ENCODE peak calls at places on chromosomes 6 and 20, in seven cellular contexts. Z is SK-N-SH, A is esophagus squamous epithelium, Q is H1, S is bronchial epithelial cell, F is BE2C, V is astrocyte of the spinal cord. O is an unnamed sample.

GRCh38 chr20:44886276-44886671 is 769 bp downstream of the YWHAB start:
- DNase-seq in F (no peak), Z (no peak), V (no peak), A (no peak), S (no peak), Q (no peak), O (no peak)

GRCh38 chr20:56750430-56750829 is 121.3 kb downstream of the TFAP2C start:
- DNase-seq in Q (peak; percentile 77), F (no peak), A (no peak), Z (no peak), V (no peak), S (no peak), O (no peak)

GRCh38 chr6:5665173-5665572 is 341.6 kb downstream of the NRN1 start:
- DNase-seq in Z (no peak), Q (no peak), A (no peak), V (no peak), F (no peak), S (no peak), O (no peak)

GRCh38 chr6:118896339-118897136 is 2.6 kb downstream of the ASF1A start:
- DNase-seq in V (peak; percentile 73), A (no peak), S (peak; percentile 86), Q (no peak), Z (peak; percentile 31), F (no peak), O (no peak)

GRCh38 chr20:63457737-63458136 is 14.7 kb downstream of the KCNQ2 start:
- DNase-seq in Z (peak; percentile 69), A (no peak), F (peak; percentile 69), V (no peak), Q (no peak), S (peak; percentile 12), O (no peak)

GRCh38 chr20:44471481-44471882 is 4.2 kb upstream of the TTPAL start:
- DNase-seq in F (no peak), A (no peak), V (peak; percentile 43), Z (peak; percentile 47), S (peak; percentile 26), Q (no peak), O (no peak)

GRCh38 chr6:110421749-110422443 is 6.5 kb upstream of the DDO start:
- DNase-seq in A (no peak), Q (no peak), F (no peak), V (no peak), S (no peak), Z (no peak), O (no peak)

GRCh38 chr20:38453941-38454340 is 18.7 kb upstream of the RALGAPB start:
- DNase-seq in F (no peak), S (peak; percentile 27), A (no peak), Z (no peak), Q (no peak), V (no peak), O (no peak)

GRCh38 chr6:105991561-105992314 is 94.4 kb upstream of the PRDM1 start:
- DNase-seq in Q (peak; percentile 67), V (no peak), A (no peak), Z (peak; percentile 29), S (peak; percentile 40), F (peak; percentile 8), O (no peak)

DNA sequence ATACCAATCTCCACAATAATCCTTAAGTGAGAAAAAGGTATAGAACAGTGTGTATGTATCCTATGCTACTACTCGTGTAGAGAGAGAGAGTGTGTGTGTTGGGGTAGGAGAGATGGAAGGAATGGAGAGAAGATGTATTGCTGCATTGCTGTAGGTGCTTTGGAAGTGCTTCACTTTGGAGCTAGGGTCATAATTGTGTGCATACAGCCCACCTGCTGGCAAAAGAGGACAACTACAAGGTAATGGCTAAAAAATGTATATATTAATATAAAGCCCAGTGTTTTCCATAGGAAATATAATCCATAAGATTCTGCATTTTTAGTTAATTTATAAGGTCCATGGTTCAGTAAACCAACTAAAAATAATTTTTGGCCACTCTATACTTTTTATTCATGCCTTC is 36.1 kb downstream of the SERAC1 start:
- DNase-seq in Z (peak; percentile 62), S (peak; percentile 44), V (no peak), F (peak; percentile 42), A (no peak), Q (no peak), O (no peak)
- TF ChIP-seq CTCF in Z (peak; percentile 67), S (peak; percentile 43), V (peak; percentile 55), F (peak; percentile 80), A (no peak), Q (no peak), O (peak; percentile 41)

DNA sequence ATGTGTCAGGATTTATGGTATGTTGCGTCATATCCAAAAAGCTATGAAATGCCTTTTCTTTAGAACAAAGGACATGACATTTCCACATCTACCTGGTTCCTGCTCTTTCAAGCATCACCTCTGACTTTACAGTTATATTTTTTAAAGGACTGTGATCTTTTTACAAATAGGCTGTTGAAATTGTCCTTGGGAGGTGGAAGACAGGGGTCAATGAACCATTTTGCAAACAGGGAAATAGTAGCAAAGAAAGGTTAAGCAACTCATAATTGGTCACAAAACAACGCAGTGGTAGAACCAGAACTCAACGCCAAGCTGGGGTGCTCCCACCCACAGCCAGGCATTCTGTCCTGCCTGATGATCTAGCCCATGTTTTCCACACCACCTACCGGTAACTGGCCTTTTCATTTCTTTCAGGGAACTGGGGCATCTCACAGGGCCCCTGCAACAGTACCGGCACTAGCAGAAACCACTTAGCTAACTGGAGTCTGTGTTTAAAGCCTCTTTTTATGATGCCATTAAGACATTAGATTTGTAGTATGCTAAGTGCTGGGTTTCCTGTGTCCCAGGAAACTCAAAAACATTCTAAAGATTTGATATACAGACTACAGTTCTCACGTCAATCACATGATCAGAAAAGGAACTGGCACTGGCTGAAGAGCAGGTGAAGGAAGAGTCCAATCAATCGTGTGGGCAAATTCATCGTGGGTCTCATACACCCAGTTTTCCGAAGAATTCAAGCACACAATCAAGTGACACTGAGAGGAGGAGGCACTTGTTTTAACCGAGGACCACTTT is 13.9 kb downstream of the ZNF217 start:
- DNase-seq in A (no peak), F (peak; percentile 24), V (peak; percentile 58), S (peak; percentile 87), Q (no peak), Z (no peak), O (no peak)
- H3K4me3 ChIP-seq in A (peak overlapping the region; percentile 53), F (peak overlapping the region; percentile 2), V (no peak overlapping the region), S (no peak overlapping the region), Q (no peak overlapping the region), Z (no peak overlapping the region), O (no peak overlapping the region)

GRCh38 chr6:43070028-43070632 is 6.0 kb upstream of the PTK7 start:
- DNase-seq in S (peak; percentile 60), V (peak; percentile 72), Z (peak; percentile 80), A (no peak), Q (no peak), F (peak; percentile 57), O (no peak)
- TF ChIP-seq CTCF in S (peak; percentile 53), V (peak; percentile 60), Z (peak; percentile 79), A (peak; percentile 43), Q (peak; percentile 73), F (peak; percentile 77), O (peak; percentile 44)

DNA sequence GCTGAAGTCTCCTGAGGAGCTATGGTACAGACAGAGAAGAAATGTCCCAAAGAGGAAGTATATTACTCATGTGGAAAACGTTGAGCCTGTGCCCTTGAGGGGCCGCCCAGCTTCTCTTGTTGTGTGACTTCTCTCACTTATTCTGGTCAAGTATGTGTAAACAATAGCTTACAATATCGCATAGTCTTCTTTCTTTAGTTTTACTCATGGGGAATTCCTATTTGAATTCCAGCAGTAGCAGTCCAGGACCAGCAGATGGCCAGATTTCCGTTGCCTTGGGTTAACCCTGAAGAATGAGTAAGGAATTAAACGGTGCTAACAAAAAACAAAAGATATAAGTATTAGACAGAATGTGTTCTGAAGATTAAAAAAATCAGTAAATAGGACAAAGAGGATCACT is 522.0 kb upstream of the GJE1 start:
- DNase-seq in F (no peak), S (peak; percentile 55), V (peak; percentile 14), Q (no peak), Z (no peak), A (no peak), O (no peak)
- H3K4me3 ChIP-seq in F (no peak overlapping the region), S (no peak overlapping the region), V (no peak overlapping the region), Q (no peak overlapping the region), Z (no peak overlapping the region), A (no peak overlapping the region), O (no peak overlapping the region)

DNA sequence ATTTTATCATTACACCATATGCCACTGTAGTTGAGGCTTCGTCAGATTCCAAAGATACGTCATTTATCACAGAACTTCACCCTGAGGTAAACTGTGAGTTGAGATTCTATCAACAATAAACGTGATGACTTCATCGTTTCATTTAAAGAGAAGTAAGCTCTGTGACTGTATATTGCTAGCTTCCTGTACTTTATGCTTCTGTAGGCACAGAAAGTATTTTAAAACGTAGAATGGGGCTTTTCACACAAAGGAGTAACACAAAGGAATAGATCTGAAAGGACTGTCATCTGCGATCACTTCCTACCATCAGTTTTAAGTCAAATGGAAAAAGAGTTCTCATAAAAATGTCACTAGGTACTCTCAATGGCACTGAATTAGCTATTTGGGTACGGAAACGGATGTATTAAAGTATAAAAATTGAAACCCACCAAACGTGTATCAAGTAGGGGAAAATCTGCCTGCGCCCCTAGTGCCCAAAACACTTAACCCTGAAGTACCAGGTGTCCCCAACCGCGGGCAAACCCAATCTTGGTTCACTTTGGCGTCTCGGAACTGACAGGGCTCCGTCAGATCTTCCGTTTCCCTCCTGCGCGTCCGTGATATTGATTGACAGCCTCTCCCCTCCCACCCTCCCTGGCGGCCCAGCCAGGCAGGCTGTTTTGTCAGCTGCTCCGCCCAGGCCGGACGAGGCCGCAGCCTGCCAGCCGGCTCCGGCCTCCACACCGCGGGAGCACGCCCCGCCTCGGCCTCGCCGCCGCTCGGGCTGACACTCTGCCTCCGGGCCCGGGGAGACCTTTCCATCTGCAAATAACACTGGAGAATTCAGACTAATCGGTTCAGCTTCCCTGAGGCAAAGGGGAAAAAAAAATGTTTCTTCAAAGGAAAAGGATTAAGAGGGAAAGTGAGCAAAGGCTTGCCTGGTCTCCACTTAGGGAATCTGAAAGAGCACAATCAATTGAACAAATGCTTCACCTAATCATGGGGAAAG is 234.7 kb upstream of the MCHR2 start:
- DNase-seq in S (peak; percentile 62), V (peak; percentile 59), Z (peak; percentile 67), Q (peak; percentile 82), F (peak; percentile 73), A (peak; percentile 2), O (no peak)
- TF ChIP-seq CTCF in S (peak; percentile 9), V (peak; percentile 31), Z (peak; percentile 33), Q (no peak), F (peak; percentile 32), A (no peak), O (peak; percentile 4)

GRCh38 chr6:159935065-159935464 is 33.8 kb upstream of the IGF2R start:
- DNase-seq in Q (no peak), S (peak; percentile 54), A (no peak), Z (no peak), F (no peak), V (peak; percentile 42), O (no peak)
- H3K4me3 ChIP-seq in Q (no peak overlapping the region), S (no peak overlapping the region), A (no peak overlapping the region), Z (no peak overlapping the region), F (no peak overlapping the region), V (no peak overlapping the region), O (no peak overlapping the region)

DNA sequence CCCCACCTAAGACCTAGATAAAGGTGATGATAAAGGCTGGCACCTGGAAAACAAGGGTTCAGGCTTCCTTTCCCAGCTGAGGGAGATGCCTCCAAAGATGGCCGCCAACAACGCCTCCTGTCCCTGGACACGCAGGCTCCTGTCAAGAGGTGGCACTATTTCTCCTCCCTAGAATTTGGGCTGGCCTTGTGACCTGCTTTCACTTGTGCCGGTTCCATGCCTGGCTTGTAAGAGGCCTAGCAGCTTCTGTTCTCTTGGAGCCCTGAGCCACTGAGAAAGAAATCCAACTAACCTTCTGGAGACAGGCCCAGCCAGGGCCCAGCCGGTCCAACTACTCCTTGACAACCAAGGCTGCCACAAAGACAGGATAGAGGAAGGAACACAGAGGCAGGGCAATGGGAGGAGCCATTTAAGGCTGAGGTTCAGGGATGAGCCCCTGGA is 60.2 kb upstream of the RALY start:
- DNase-seq in Q (peak; percentile 70), F (peak; percentile 54), Z (peak; percentile 52), V (peak; percentile 27), S (peak; percentile 56), A (no peak), O (no peak)
- TF ChIP-seq CTCF in Q (peak; percentile 82), F (peak; percentile 62), Z (peak; percentile 55), V (peak; percentile 45), S (peak; percentile 81), A (peak; percentile 76), O (peak; percentile 61)

GRCh38 chr20:34040300-34041015 is 46.7 kb downstream of the RALY start:
- DNase-seq in A (no peak), V (no peak), S (no peak), F (no peak), Q (no peak), Z (no peak), O (no peak)
- H3K4me3 ChIP-seq in A (no peak overlapping the region), V (no peak overlapping the region), S (no peak overlapping the region), F (no peak overlapping the region), Q (no peak overlapping the region), Z (no peak overlapping the region), O (no peak overlapping the region)